ENCODE peak calls at places on chromosomes 11 and 22, in six cellular contexts. A is activated naive CD4-positive, alpha-beta T cell; D is left ventricle myocardium superior; Q is Calu3; H is tibial nerve; Y is tibial artery. P is an unnamed sample.

GRCh38 chr11:69664901-69665300 is 10.3 kb downstream of the LTO1 start:
- DNase-seq in D (no peak), A (no peak), Y (peak), H (no peak), Q (no peak), P (no peak)

GRCh38 chr11:134539285-134539684 is 127.2 kb upstream of the B3GAT1 start:
- DNase-seq in Y (no peak), D (no peak), H (no peak), A (no peak), Q (no peak), P (no peak)

GRCh38 chr22:19199479-19199878 is 20.9 kb upstream of the SLC25A1 start:
- DNase-seq in D (no peak), A (no peak), Q (no peak), H (no peak), Y (no peak), P (no peak)

GRCh38 chr11:71477637-71478011 is 24.6 kb downstream of the NADSYN1 start:
- DNase-seq in Q (no peak), Y (no peak), D (peak), H (no peak), A (no peak), P (no peak)

GRCh38 chr11:3225159-3225758 is 6.6 kb upstream of the MRGPRG start:
- DNase-seq in Y (no peak), Q (no peak), H (no peak), D (no peak), A (no peak), P (no peak)

GRCh38 chr11:14308114-14308896 is 50.7 kb downstream of the RRAS2 start:
- DNase-seq in Q (peak), H (no peak), D (no peak), Y (no peak), A (no peak), P (no peak)

GRCh38 chr11:115104851-115105453 is 399.3 kb downstream of the CADM1 start:
- DNase-seq in Q (no peak), D (no peak), Y (no peak), A (no peak), H (no peak), P (no peak)

GRCh38 chr11:41950470-41951143 is 491.2 kb upstream of the LRRC4C start:
- DNase-seq in H (no peak), Y (no peak), D (no peak), Q (no peak), A (no peak), P (no peak)

GRCh38 chr11:27403195-27403594 is 40.2 kb upstream of the CCDC34 start:
- DNase-seq in D (no peak), A (no peak), Y (no peak), Q (no peak), H (no peak), P (no peak)

GRCh38 chr11:88464528-88464927 is 127.0 kb upstream of the CTSC start:
- DNase-seq in H (no peak), Y (no peak), Q (no peak), D (no peak), A (no peak), P (no peak)

GRCh38 chr11:4664183-4664582 is 20.4 kb downstream of the OR51E1 start:
- DNase-seq in H (no peak), D (no peak), Y (no peak), Q (no peak), A (no peak), P (no peak)

GRCh38 chr11:113242767-113243397 is 71.5 kb upstream of the TTC12 start:
- DNase-seq in H (no peak), A (no peak), Y (no peak), D (no peak), Q (no peak), P (no peak)

GRCh38 chr22:46588279-46589140 is 31.7 kb upstream of the GRAMD4 start:
- DNase-seq in Y (no peak), A (no peak), H (no peak), Q (no peak), D (peak), P (no peak)

GRCh38 chr11:15913261-15913660 is 443.1 kb downstream of the SOX6 start:
- DNase-seq in A (no peak), H (no peak), D (no peak), Q (no peak), Y (no peak), P (no peak)

GRCh38 chr22:41364955-41365354 is 16.8 kb upstream of the TEF start:
- DNase-seq in Y (no peak), D (no peak), H (no peak), Q (no peak), A (no peak), P (no peak)

GRCh38 chr22:50173983-50174355 is 3.4 kb downstream of the PANX2 start:
- DNase-seq in H (no peak), D (no peak), Y (no peak), Q (no peak), A (no peak), P (no peak)

GRCh38 chr11:70210051-70210501 is 7.0 kb downstream of the FADD start:
- DNase-seq in Q (no peak), Y (peak), A (no peak), D (no peak), H (no peak), P (no peak)

GRCh38 chr22:45329536-45329936 is 19.8 kb downstream of the FAM118A start:
- DNase-seq in D (peak), A (no peak), Q (no peak), H (no peak), Y (no peak), P (no peak)

GRCh38 chr22:30828187-30829155 is 133.8 kb downstream of the OSBP2 start:
- DNase-seq in Q (no peak), D (no peak), H (no peak), A (no peak), Y (no peak), P (no peak)

GRCh38 chr11:43842021-43842420 is 38.6 kb upstream of the ALKBH3 start:
- DNase-seq in Q (no peak), H (no peak), Y (no peak), D (no peak), A (no peak), P (no peak)

GRCh38 chr22:23072035-23072910 is 2.0 kb downstream of the GNAZ start:
- DNase-seq in A (no peak), H (no peak), Q (no peak), Y (no peak), D (peak), P (no peak)

GRCh38 chr11:75330279-75330678 is 21.2 kb downstream of the ARRB1 start:
- DNase-seq in Y (no peak), H (no peak), Q (no peak), D (no peak), A (no peak), P (no peak)

GRCh38 chr22:32926600-32926999 is 125.1 kb downstream of the TIMP3 start:
- DNase-seq in Y (no peak), Q (peak), A (no peak), H (no peak), D (no peak), P (no peak)